ENCODE peak calls at places on chromosomes 7 and 10, in nine cellular contexts. E is spleen, M is prostate gland, O is HCT116, L is PC-9, Q is tibial artery, Z is endothelial cell of umbilical vein, B is Peyer's patch, H is K562. W is an unnamed sample. For H3K4me1, the result is how much of the 10 kb centered on the place peaks cover.

GRCh38 chr10:20221353-20221752 is 405.1 kb downstream of the PLXDC2 start:
- DNase-seq in E (no peak), M (no peak), O (no peak), L (no peak), Q (no peak), Z (no peak), B (no peak), H (no peak), W (no peak)

GRCh38 chr7:29304756-29305155 is 110.2 kb downstream of the CHN2 start:
- DNase-seq in E (no peak), M (no peak), O (no peak), L (no peak), Q (no peak), Z (peak), B (no peak), H (no peak), W (no peak)

GRCh38 chr7:7231865-7232264 is 49.5 kb downstream of the C1GALT1 start:
- DNase-seq in E (no peak), M (no peak), O (no peak), L (no peak), Q (no peak), Z (no peak), B (no peak), H (no peak), W (no peak)

GRCh38 chr10:88840881-88841280 is 10.8 kb downstream of the ANKRD22 start:
- DNase-seq in E (no peak), M (no peak), O (no peak), L (no peak), Q (no peak), Z (no peak), B (no peak), H (no peak), W (no peak)

GRCh38 chr7:132504851-132505250 is 71.4 kb downstream of the PLXNA4 start:
- DNase-seq in E (peak), M (no peak), O (no peak), L (no peak), Q (no peak), Z (no peak), B (no peak), H (no peak), W (no peak)

GRCh38 chr10:29243750-29244149 is 45.1 kb upstream of the LYZL1 start:
- DNase-seq in E (no peak), M (no peak), O (peak), L (no peak), Q (no peak), Z (peak), B (no peak), H (peak), W (no peak)

GRCh38 chr10:101311440-101312067 is 42.4 kb upstream of the BTRC start:
- DNase-seq in E (peak), M (no peak), O (no peak), L (no peak), Q (no peak), Z (no peak), B (no peak), H (no peak), W (no peak)

GRCh38 chr7:113100091-113100723 is 13.6 kb upstream of the GPR85 start:
- DNase-seq in E (no peak), M (peak), O (no peak), L (no peak), Q (no peak), Z (no peak), B (no peak), H (no peak), W (no peak)

GRCh38 chr10:43759216-43759615 is 110.5 kb upstream of the ZNF32 start:
- DNase-seq in E (no peak), M (no peak), O (no peak), L (no peak), Q (no peak), Z (no peak), B (no peak), H (no peak), W (no peak)

GRCh38 chr10:128047337-128047736 is 78.9 kb downstream of the MKI67 start:
- DNase-seq in E (peak), M (peak), O (peak), L (peak), Q (peak), Z (peak), B (peak), H (peak), W (peak)

GRCh38 chr10:114094795-114095194 is 51.1 kb downstream of the ADRB1 start:
- DNase-seq in E (no peak), M (no peak), O (no peak), L (no peak), Q (no peak), Z (no peak), B (no peak), H (no peak), W (no peak)

GRCh38 chr10:103077491-103078308 is 115.4 kb downstream of the NT5C2 start:
- DNase-seq in E (no peak), M (no peak), O (no peak), L (no peak), Q (no peak), Z (no peak), B (no peak), H (no peak), W (no peak)

GRCh38 chr7:21293771-21294170 is 134.1 kb upstream of the SP4 start:
- DNase-seq in E (no peak), M (no peak), O (no peak), L (no peak), Q (no peak), Z (no peak), B (no peak), H (no peak), W (no peak)

GRCh38 chr7:43926193-43927043 is at the start of gene UBE2D4:
- DNase-seq in E (peak), M (peak), O (peak), L (peak), Q (peak), Z (peak), B (peak), H (peak), W (peak)

GRCh38 chr7:30308392-30308791 is 24.0 kb downstream of the ZNRF2 start:
- DNase-seq in E (no peak), M (no peak), O (no peak), L (no peak), Q (no peak), Z (no peak), B (no peak), H (no peak), W (no peak)

GRCh38 chr10:101817542-101818118 is 614 bp downstream of the OGA start:
- DNase-seq in E (peak), M (peak), O (peak), L (peak), Q (peak), Z (peak), B (peak), H (peak), W (peak)

GRCh38 chr7:50782376-50783208 is at the start of gene GRB10:
- DNase-seq in E (no peak), M (no peak), O (no peak), L (no peak), Q (peak), Z (peak), B (no peak), H (peak), W (peak)

GRCh38 chr7:151366141-151366871 is 24.7 kb downstream of the NUB1 start:
- DNase-seq in E (no peak), M (no peak), O (no peak), L (no peak), Q (no peak), Z (no peak), B (no peak), H (no peak), W (no peak)

GRCh38 chr10:64682043-64682442 is 1160.8 kb downstream of the REEP3 start:
- DNase-seq in E (no peak), M (no peak), O (no peak), L (peak), Q (no peak), Z (no peak), B (no peak), H (no peak), W (no peak)

GRCh38 chr7:99624487-99624886 is 7.7 kb downstream of the ZSCAN25 start:
- DNase-seq in E (peak), M (no peak), O (no peak), L (no peak), Q (peak), Z (no peak), B (peak), H (no peak), W (no peak)

GRCh38 chr7:29651467-29651866 is 87.8 kb downstream of the PRR15 start:
- DNase-seq in E (no peak), M (no peak), O (no peak), L (no peak), Q (no peak), Z (no peak), B (no peak), H (no peak), W (no peak)

GRCh38 chr10:110212119-110213006 is 5.0 kb downstream of the MXI1 start:
- DNase-seq in E (peak), M (no peak), O (no peak), L (no peak), Q (no peak), Z (no peak), B (peak), H (peak), W (no peak)

GRCh38 chr10:50619882-50620281 is 3.9 kb downstream of the SGMS1 start:
- DNase-seq in E (no peak), M (no peak), O (no peak), L (no peak), Q (no peak), Z (no peak), B (no peak), H (no peak), W (no peak)

DNA sequence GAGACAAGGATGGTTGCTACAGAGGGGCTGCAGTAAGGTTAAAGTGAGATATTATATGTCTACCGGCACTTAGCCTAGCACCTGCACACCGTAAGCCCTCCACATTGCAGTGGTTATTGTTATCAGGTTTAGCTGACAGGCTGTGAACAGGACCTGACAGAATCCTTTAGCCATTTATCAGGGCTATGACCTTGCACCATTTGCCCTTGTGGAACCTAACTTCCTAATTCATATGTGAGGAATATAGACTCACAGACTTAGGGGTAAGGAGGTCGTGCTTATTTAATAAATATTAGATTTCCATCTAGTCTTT is 10.1 kb downstream of the NCOA4 start:
- DNase-seq in E (no peak), M (no peak), O (no peak), L (no peak), Q (no peak), Z (no peak), B (no peak), H (no peak), W (no peak)
- H3K4me1 ChIP-seq in E (half or more), M (under half), O (under half), L (under half), Q (under half), Z (half or more), B (under half), H (half or more), W (under half)

DNA sequence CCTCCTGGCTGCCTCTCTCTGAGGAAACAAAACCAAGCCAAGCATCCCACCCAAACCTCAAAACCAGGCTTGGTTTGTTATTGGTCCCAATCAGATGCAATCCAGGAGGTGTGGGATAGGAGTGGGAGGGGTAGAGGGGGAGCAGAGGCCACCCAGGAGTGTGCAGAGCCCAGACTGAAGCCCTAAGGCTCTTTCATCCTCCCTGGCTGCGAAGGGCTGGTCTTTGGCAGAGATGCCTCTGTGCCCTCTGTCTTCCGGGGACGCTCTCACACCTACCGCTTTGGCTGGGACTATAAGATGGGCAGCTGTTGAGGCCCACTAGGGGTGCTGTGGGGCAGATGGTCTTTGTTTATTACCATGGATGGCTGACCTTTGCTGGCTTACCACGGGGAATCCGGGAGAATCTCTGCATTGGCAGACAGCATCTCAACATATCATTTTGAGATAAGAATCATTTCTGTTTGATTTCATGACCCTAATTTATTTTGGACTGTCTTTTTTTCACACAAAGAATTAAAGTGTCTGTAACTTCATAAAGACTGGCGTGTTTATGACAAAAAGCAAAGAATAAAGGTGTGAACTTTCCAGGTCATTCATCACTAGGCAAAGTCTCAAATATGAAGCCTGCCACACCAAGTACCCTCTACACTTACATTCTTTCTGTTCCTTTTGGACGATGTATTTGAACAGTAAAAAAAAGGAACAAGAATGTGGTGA is 6.5 kb upstream of the DENND2A start:
- DNase-seq in E (peak), M (no peak), O (peak), L (no peak), Q (peak), Z (no peak), B (peak), H (peak), W (no peak)
- TF ChIP-seq CTCF in E (peak), M (no peak), O (peak), L (peak), Q (no peak), Z (peak), B (peak), H (peak), W (no peak)

DNA sequence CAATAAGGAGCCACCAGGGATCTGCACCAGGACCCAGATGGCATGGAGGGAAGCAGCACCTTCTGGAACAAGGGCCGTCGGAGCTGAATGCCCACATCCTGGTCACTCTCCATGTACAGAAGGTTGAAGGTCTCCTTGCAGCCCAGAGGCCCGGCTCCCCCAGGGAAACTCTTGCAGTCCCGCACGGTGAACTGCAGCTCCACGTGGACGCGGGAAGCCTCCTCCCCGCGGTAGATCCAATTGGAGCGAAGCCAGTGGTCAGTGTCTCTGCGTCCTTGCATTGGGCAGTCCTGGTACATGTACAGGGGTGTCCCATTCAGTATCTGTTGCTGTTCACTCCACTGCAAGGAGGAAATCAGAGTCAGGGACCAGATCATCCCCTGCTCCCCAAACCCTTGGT is 7.4 kb downstream of the EPHA1 start:
- DNase-seq in E (peak), M (no peak), O (no peak), L (no peak), Q (no peak), Z (no peak), B (peak), H (no peak), W (no peak)
- H3K4me1 ChIP-seq in E (under half), M (under half), O (under half), L (under half), Q (under half), Z (under half), B (under half), H (under half), W (under half)

GRCh38 chr7:141218941-141219340 is 145.1 kb downstream of the TMEM178B start:
- DNase-seq in E (no peak), M (no peak), O (no peak), L (no peak), Q (no peak), Z (no peak), B (no peak), H (no peak), W (no peak)

GRCh38 chr7:141217938-141218337 is 144.1 kb downstream of the TMEM178B start:
- DNase-seq in E (no peak), M (no peak), O (no peak), L (no peak), Q (no peak), Z (no peak), B (no peak), H (no peak), W (no peak)

GRCh38 chr7:141225916-141226618 is 152.2 kb downstream of the TMEM178B start:
- DNase-seq in E (no peak), M (no peak), O (no peak), L (no peak), Q (no peak), Z (no peak), B (no peak), H (no peak), W (no peak)

GRCh38 chr7:141221007-141221612 is 147.2 kb downstream of the TMEM178B start:
- DNase-seq in E (no peak), M (no peak), O (no peak), L (no peak), Q (no peak), Z (no peak), B (no peak), H (no peak), W (no peak)

GRCh38 chr7:141220263-141220662 is 146.4 kb downstream of the TMEM178B start:
- DNase-seq in E (no peak), M (no peak), O (peak), L (no peak), Q (no peak), Z (no peak), B (no peak), H (peak), W (no peak)
- TF ChIP-seq CTCF in E (no peak), M (no peak), O (peak), L (no peak), Q (no peak), Z (no peak), B (no peak), H (peak), W (no peak)

GRCh38 chr10:527416-527815 is 162.1 kb downstream of the DIP2C start:
- DNase-seq in E (no peak), M (no peak), O (no peak), L (no peak), Q (no peak), Z (no peak), B (no peak), H (no peak), W (no peak)

GRCh38 chr10:531541-531940 is 157.9 kb downstream of the DIP2C start:
- DNase-seq in E (peak), M (no peak), O (no peak), L (no peak), Q (peak), Z (no peak), B (peak), H (no peak), W (no peak)

GRCh38 chr10:528173-529165 is 161.0 kb downstream of the DIP2C start:
- DNase-seq in E (peak), M (no peak), O (no peak), L (no peak), Q (peak), Z (no peak), B (no peak), H (no peak), W (peak)

GRCh38 chr10:530717-531116 is 158.8 kb downstream of the DIP2C start:
- DNase-seq in E (peak), M (no peak), O (no peak), L (no peak), Q (peak), Z (no peak), B (no peak), H (no peak), W (no peak)

GRCh38 chr10:529831-530230 is 159.6 kb downstream of the DIP2C start:
- DNase-seq in E (peak), M (no peak), O (no peak), L (no peak), Q (peak), Z (no peak), B (no peak), H (no peak), W (peak)
- H3K4me1 ChIP-seq in E (under half), M (under half), O (under half), L (under half), Q (under half), Z (under half), B (under half), H (under half), W (under half)

GRCh38 chr7:142960955-142961512 is 1.1 kb downstream of the KEL start:
- DNase-seq in E (no peak), M (no peak), O (peak), L (no peak), Q (no peak), Z (no peak), B (no peak), H (peak), W (no peak)
- TF ChIP-seq CTCF in E (no peak), M (peak), O (peak), L (peak), Q (no peak), Z (no peak), B (no peak), H (peak), W (no peak)